ENCODE peak calls at places on chromosomes 11 and 22, in six cellular contexts. Z is cardiac fibroblast, X is mucosa of descending colon, G is astrocyte of the spinal cord, C is Panc1, I is uterus. J is an unnamed sample.

GRCh38 chr11:63907808-63908530 is 9.0 kb downstream of the RCOR2 start:
- DNase-seq in I (peak; percentile 55), Z (no peak), X (no peak), C (no peak), G (no peak), J (no peak)

GRCh38 chr11:134374891-134375550 is 37.0 kb downstream of the B3GAT1 start:
- DNase-seq in X (peak; percentile 31), G (no peak), C (no peak), Z (no peak), I (no peak), J (no peak)

GRCh38 chr11:93251922-93252321 is 54.1 kb upstream of the SLC36A4 start:
- DNase-seq in X (no peak), Z (no peak), G (no peak), I (no peak), C (no peak), J (no peak)

GRCh38 chr11:17351510-17352176 is at the start of gene NCR3LG1:
- DNase-seq in C (peak; percentile 36), G (peak; percentile 67), X (peak; percentile 88), I (peak; percentile 69), Z (peak; percentile 82), J (peak; percentile 84)

GRCh38 chr11:32838505-32839274 is 9.0 kb downstream of the PRRG4 start:
- DNase-seq in Z (no peak), I (no peak), X (no peak), C (no peak), G (no peak), J (peak; percentile 33)

GRCh38 chr11:72378704-72379383 is 55.5 kb downstream of the CLPB start:
- DNase-seq in G (peak; percentile 54), X (no peak), C (no peak), Z (peak; percentile 54), I (no peak), J (peak; percentile 25)

GRCh38 chr11:119347242-119347641 is 737 bp upstream of the MFRP start:
- DNase-seq in X (no peak), I (no peak), C (no peak), G (no peak), Z (no peak), J (no peak)

GRCh38 chr22:23485490-23485889 is 94.6 kb downstream of the IGLL1 start:
- DNase-seq in Z (no peak), C (no peak), G (no peak), X (no peak), I (no peak), J (no peak)

GRCh38 chr22:42313804-42314581 is 43.5 kb upstream of the TCF20 start:
- DNase-seq in C (peak; percentile 46), I (no peak), X (peak; percentile 89), G (peak; percentile 17), Z (peak; percentile 47), J (peak; percentile 53)

GRCh38 chr11:119371778-119372182 is 9.7 kb downstream of the USP2 start:
- DNase-seq in G (no peak), Z (no peak), I (no peak), X (no peak), C (no peak), J (no peak)

GRCh38 chr22:26617251-26618199 is at the start of gene CRYBB1:
- DNase-seq in G (no peak), C (no peak), X (no peak), Z (peak; percentile 19), I (no peak), J (no peak)

GRCh38 chr11:36257351-36257750 is 31.9 kb downstream of the COMMD9 start:
- DNase-seq in C (no peak), Z (peak; percentile 41), X (no peak), G (no peak), I (peak; percentile 24), J (peak; percentile 42)

GRCh38 chr22:42376721-42377177 is 55.5 kb downstream of the NFAM1 start:
- DNase-seq in Z (peak; percentile 65), C (no peak), G (no peak), X (peak; percentile 76), I (peak; percentile 56), J (peak; percentile 24)

GRCh38 chr11:12279672-12280108 is 97.7 kb upstream of the PARVA start:
- DNase-seq in G (no peak), X (no peak), C (no peak), I (no peak), Z (no peak), J (no peak)

GRCh38 chr11:108538022-108538424 is 39.8 kb upstream of the POGLUT3 start:
- DNase-seq in I (no peak), C (no peak), Z (no peak), X (peak; percentile 61), G (no peak), J (no peak)

DNA sequence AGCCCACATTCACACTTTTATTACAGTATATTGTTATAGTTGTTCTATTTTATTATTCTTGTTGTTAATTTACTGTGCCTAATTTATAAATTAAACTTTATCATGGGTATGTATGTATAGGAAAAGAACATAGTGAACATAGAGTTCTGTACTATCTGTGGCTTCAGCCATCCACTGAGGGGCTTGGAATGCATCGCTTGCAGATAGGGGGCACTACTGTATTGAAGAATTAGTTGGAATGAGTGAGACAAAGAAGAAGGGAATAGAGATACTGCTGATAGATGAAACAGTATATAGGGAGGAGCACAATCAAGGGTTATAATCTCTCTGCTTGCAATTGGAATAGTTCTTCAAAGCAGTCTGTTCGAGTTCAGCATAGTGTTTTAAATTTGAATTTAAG is 432.2 kb downstream of the RAB38 start:
- DNase-seq in Z (no peak), X (no peak), I (no peak), C (no peak), G (no peak), J (no peak)
- TF ChIP-seq CTCF in Z (no peak), X (no peak), I (no peak), C (no peak), G (no peak), J (no peak)

GRCh38 chr11:66881927-66882452 is 25.1 kb downstream of the LRFN4 start:
- DNase-seq in X (peak; percentile 31), C (no peak), I (no peak), G (no peak), Z (no peak), J (no peak)

GRCh38 chr11:66883021-66883968 is 26.4 kb downstream of the LRFN4 start:
- DNase-seq in G (peak; percentile 74), Z (peak; percentile 51), X (peak; percentile 76), I (no peak), C (peak; percentile 73), J (peak; percentile 43)

GRCh38 chr11:66880484-66881211 is 23.8 kb downstream of the LRFN4 start:
- DNase-seq in I (no peak), G (no peak), C (no peak), X (no peak), Z (no peak), J (no peak)

GRCh38 chr11:66881436-66881835 is 24.6 kb downstream of the LRFN4 start:
- DNase-seq in Z (no peak), X (peak; percentile 34), I (no peak), G (no peak), C (no peak), J (no peak)

DNA sequence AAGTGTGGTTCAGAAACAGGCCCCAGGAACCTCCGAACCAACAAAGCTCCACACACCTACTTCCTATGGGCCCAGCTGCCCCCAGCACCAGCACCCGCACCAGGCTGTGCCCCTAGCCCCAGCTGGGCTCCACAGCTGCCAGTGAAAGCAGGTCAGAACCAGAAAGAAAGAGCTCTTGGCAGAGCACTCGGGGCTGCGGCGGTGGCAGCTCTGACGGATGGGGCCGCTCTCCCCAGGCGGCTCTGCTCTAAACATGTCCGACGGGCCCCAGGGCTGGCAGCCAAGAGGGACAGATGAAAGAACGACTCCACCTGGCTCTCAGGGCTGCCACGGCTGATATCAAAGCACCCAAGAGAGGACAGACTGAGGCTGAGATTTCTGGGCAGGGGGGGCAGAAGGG is 25.7 kb downstream of the LRFN4 start:
- DNase-seq in C (no peak), G (no peak), Z (no peak), I (no peak), X (peak; percentile 44), J (no peak)
- H3K4me3 ChIP-seq in C (no peak overlapping the region), G (no peak overlapping the region), Z (no peak overlapping the region), I (no peak overlapping the region), X (no peak overlapping the region), J (no peak overlapping the region)

GRCh38 chr11:7252683-7253213 is 1.0 kb downstream of the SYT9 start:
- DNase-seq in G (no peak), Z (no peak), I (no peak), C (no peak), X (no peak), J (no peak)

GRCh38 chr11:7251487-7251835 is 243 bp upstream of the SYT9 start:
- DNase-seq in I (no peak), X (peak; percentile 40), C (no peak), G (no peak), Z (no peak), J (no peak)

GRCh38 chr11:7250166-7250565 is 1.5 kb upstream of the SYT9 start:
- DNase-seq in G (no peak), X (no peak), Z (no peak), C (no peak), I (no peak), J (no peak)

GRCh38 chr11:7254731-7255291 is 3.1 kb downstream of the SYT9 start:
- DNase-seq in C (no peak), Z (no peak), X (no peak), I (no peak), G (no peak), J (no peak)

DNA sequence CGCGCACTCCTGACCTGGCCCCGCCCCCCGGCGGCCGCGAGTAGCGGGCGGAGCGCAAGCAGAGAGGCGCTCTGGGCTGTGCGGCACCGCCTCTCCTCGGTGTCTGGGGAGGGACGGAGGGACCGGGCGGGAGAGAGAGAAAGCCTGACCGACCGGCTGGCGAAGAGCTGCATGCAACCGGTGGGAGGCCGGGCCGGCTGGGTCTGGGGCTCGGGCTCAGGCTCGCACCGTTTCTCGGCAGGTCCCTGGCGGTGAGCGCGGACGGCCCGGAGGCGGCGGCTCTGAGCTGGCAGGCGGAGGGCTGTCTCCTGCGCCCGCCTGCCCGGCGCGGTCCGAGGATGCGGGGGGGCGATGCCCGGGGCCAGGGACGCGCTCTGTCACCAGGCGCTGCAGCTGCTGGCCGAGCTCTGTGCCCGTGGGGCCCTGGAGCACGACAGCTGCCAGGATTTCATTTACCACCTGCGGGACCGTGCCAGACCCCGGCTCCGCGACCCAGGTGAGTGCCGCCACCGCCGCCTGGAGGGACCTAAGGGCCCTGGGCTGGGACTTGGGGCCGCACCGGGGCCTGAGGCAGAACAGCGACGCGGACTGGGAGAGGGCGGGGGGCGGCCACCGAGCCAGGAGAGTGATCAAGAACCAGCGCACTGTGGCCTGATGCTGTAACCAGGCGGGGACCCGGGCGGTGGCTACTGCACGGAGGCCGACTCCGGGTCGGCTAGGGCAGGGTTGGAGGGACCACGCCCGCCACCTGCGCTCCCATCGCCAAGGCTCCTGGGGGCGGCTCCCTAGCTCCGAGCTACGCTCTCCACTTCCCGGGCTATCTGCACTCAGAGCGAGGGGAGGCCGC is at the start of gene SYT9:
- DNase-seq in C (no peak), G (peak; percentile 16), I (peak; percentile 16), X (peak; percentile 45), Z (peak; percentile 29), J (peak; percentile 14)
- TF ChIP-seq CTCF in C (peak; percentile 30), G (no peak), I (no peak), X (no peak), Z (no peak), J (no peak)

DNA sequence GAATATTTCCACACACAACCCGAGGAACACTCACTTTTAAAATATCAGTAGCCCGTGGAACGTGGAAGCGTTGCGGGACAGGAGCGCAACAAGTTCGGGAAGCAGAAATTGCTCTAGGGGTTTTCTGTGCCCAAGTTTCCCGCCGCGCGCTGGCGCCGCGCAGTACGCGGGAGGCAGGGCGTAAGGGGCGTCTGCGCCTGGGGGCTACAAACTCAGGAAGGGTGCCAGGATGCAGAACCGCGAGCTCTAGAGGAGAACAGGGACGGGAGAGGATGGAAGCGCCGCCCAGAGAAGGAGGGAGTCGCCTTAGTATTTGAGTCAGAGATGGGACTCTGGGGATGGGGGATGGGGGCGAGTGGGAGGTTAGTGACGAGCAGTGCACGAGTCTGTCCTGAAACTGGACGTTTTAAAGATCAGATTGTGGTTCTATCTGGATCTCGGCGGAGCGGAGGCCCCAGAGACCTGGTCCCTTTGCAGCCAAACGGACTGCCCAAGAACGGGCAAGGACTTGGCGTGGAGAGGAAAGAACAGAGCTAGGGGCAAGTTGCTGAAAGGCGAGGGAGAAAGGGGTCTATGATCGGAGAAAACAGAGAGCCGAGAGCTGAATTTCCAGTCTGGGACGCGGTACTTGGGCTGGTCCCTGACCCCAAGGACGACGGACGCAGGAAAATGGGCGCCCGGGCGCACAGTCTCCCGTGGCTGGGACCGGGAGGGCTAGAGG is 4.7 kb downstream of the BSX start:
- DNase-seq in G (no peak), X (no peak), Z (no peak), C (no peak), I (no peak), J (no peak)
- H3K4me3 ChIP-seq in G (no peak overlapping the region), X (no peak overlapping the region), Z (no peak overlapping the region), C (peak overlapping the region; percentile 29), I (no peak overlapping the region), J (no peak overlapping the region)